ENCODE peak calls at places on chromosomes 11 and 22, in ten cellular contexts. Y, F, P, C, M, J, Q, K, L and D are unnamed samples.

GRCh38 chr22:16844529-16844928 is 19.3 kb upstream of the XKR3 start:
- DNase-seq in Y (no peak), F (no peak), P (no peak), C (no peak), M (no peak), J (no peak), Q (no peak), K (no peak), L (no peak), D (no peak)

GRCh38 chr11:64583296-64584262 is 7.4 kb upstream of the SLC22A12 start:
- DNase-seq in Y (no peak), F (no peak), P (peak; percentile 78), C (no peak), M (no peak), J (no peak), Q (no peak), K (no peak), L (no peak), D (peak; percentile 85)

GRCh38 chr11:56764976-56765375 is 16.5 kb upstream of the OR9G4 start:
- DNase-seq in Y (no peak), F (no peak), P (no peak), C (no peak), M (no peak), J (no peak), Q (no peak), K (no peak), L (no peak), D (no peak)

GRCh38 chr22:39617342-39617741 is 46.8 kb downstream of the CACNA1I start:
- DNase-seq in Y (peak; percentile 69), F (no peak), P (no peak), C (no peak), M (no peak), J (no peak), Q (no peak), K (no peak), L (no peak), D (no peak)

GRCh38 chr11:65414776-65415498 is 7.7 kb upstream of the NEAT1 start:
- DNase-seq in Y (peak; percentile 39), F (no peak), P (no peak), C (peak; percentile 12), M (no peak), J (no peak), Q (no peak), K (peak; percentile 21), L (no peak), D (peak; percentile 42)

GRCh38 chr11:122601131-122602125 is 54.1 kb upstream of the UBASH3B start:
- DNase-seq in Y (no peak), F (no peak), P (no peak), C (no peak), M (no peak), J (no peak), Q (no peak), K (peak; percentile 87), L (no peak), D (peak; percentile 43)

GRCh38 chr22:22565991-22566390 is 6.9 kb upstream of the PRAME start:
- DNase-seq in Y (no peak), F (no peak), P (no peak), C (no peak), M (no peak), J (no peak), Q (no peak), K (no peak), L (no peak), D (no peak)

GRCh38 chr11:5423131-5423530 is 1.2 kb downstream of the OR51Q1 start:
- DNase-seq in Y (no peak), F (no peak), P (no peak), C (no peak), M (no peak), J (no peak), Q (no peak), K (no peak), L (no peak), D (no peak)

GRCh38 chr11:44774131-44774530 is 47.4 kb downstream of the TSPAN18 start:
- DNase-seq in Y (no peak), F (no peak), P (peak; percentile 50), C (no peak), M (peak; percentile 62), J (no peak), Q (no peak), K (no peak), L (no peak), D (peak; percentile 82)

GRCh38 chr11:109583996-109584395 is 162.0 kb downstream of the C11orf87 start:
- DNase-seq in Y (no peak), F (no peak), P (no peak), C (no peak), M (no peak), J (no peak), Q (no peak), K (no peak), L (no peak), D (no peak)

GRCh38 chr11:121650520-121651266 is 197.9 kb upstream of the SORL1-AS1 start:
- DNase-seq in Y (no peak), F (no peak), P (no peak), C (peak; percentile 21), M (no peak), J (no peak), Q (no peak), K (no peak), L (no peak), D (no peak)

GRCh38 chr22:39727541-39727940 is 157.0 kb downstream of the CACNA1I start:
- DNase-seq in Y (no peak), F (no peak), P (no peak), C (no peak), M (no peak), J (peak; percentile 7), Q (no peak), K (no peak), L (no peak), D (no peak)

GRCh38 chr11:4087551-4087950 is 7.0 kb upstream of the RRM1 start:
- DNase-seq in Y (no peak), F (no peak), P (no peak), C (no peak), M (no peak), J (no peak), Q (no peak), K (no peak), L (no peak), D (no peak)

GRCh38 chr11:20207781-20208621 is 47.7 kb upstream of the DBX1 start:
- DNase-seq in Y (no peak), F (no peak), P (no peak), C (no peak), M (no peak), J (no peak), Q (peak; percentile 20), K (no peak), L (no peak), D (no peak)

GRCh38 chr11:95084509-95084908 is 5.1 kb upstream of the ENDOD1 start:
- DNase-seq in Y (no peak), F (no peak), P (no peak), C (peak; percentile 39), M (no peak), J (no peak), Q (no peak), K (peak; percentile 30), L (no peak), D (no peak)

GRCh38 chr11:67439321-67440228 is 2.1 kb upstream of the PTPRCAP start:
- DNase-seq in Y (peak; percentile 58), F (no peak), P (no peak), C (no peak), M (no peak), J (no peak), Q (no peak), K (no peak), L (no peak), D (no peak)

GRCh38 chr11:8593935-8594909 is at the start of gene STK33:
- DNase-seq in Y (peak; percentile 30), F (no peak), P (peak; percentile 71), C (peak; percentile 89), M (no peak), J (no peak), Q (peak; percentile 69), K (no peak), L (no peak), D (peak; percentile 61)

GRCh38 chr22:49230194-49230577 is 597.5 kb downstream of the BRD1 start:
- DNase-seq in Y (no peak), F (no peak), P (no peak), C (no peak), M (peak; percentile 53), J (no peak), Q (peak; percentile 50), K (no peak), L (no peak), D (no peak)

GRCh38 chr11:38345286-38345685 is 1747.2 kb upstream of the RAG2 start:
- DNase-seq in Y (no peak), F (no peak), P (no peak), C (no peak), M (no peak), J (no peak), Q (no peak), K (no peak), L (no peak), D (no peak)

GRCh38 chr22:39088688-39089032 is 8.4 kb upstream of the APOBEC3H start:
- DNase-seq in Y (no peak), F (no peak), P (no peak), C (no peak), M (no peak), J (no peak), Q (no peak), K (no peak), L (no peak), D (no peak)

GRCh38 chr22:20904008-20904979 is 12.9 kb upstream of the CRKL start:
- DNase-seq in Y (no peak), F (no peak), P (no peak), C (no peak), M (no peak), J (peak; percentile 89), Q (no peak), K (peak; percentile 99), L (no peak), D (no peak)

GRCh38 chr11:64611961-64612646 is 21.1 kb downstream of the SLC22A12 start:
- DNase-seq in Y (no peak), F (no peak), P (no peak), C (no peak), M (no peak), J (no peak), Q (no peak), K (no peak), L (no peak), D (no peak)

GRCh38 chr22:32576553-32577255 is 102.1 kb downstream of the FBXO7 start:
- DNase-seq in Y (no peak), F (no peak), P (no peak), C (no peak), M (no peak), J (no peak), Q (no peak), K (no peak), L (no peak), D (no peak)

GRCh38 chr11:1482581-1483444 is 3.8 kb downstream of the MOB2 start:
- DNase-seq in Y (no peak), F (no peak), P (no peak), C (no peak), M (peak; percentile 83), J (no peak), Q (no peak), K (no peak), L (no peak), D (no peak)

GRCh38 chr22:28728621-28729313 is 12.9 kb downstream of the CHEK2 start:
- DNase-seq in Y (no peak), F (no peak), P (no peak), C (no peak), M (no peak), J (no peak), Q (no peak), K (no peak), L (no peak), D (no peak)

GRCh38 chr11:105004021-105004420 is 18.9 kb downstream of the CASP5 start:
- DNase-seq in Y (no peak), F (no peak), P (no peak), C (no peak), M (no peak), J (no peak), Q (no peak), K (peak; percentile 9), L (no peak), D (no peak)

GRCh38 chr11:68010058-68011041 is at the start of gene ALDH3B1:
- DNase-seq in Y (peak; percentile 88), F (no peak), P (peak; percentile 41), C (no peak), M (peak; percentile 97), J (peak; percentile 91), Q (no peak), K (peak; percentile 88), L (no peak), D (peak; percentile 41)

GRCh38 chr22:40346178-40347064 is at the start of gene ADSL:
- DNase-seq in Y (peak; percentile 93), F (peak; percentile 70), P (peak; percentile 94), C (peak; percentile 90), M (peak; percentile 90), J (peak; percentile 74), Q (peak; percentile 81), K (peak; percentile 78), L (peak; percentile 66), D (peak; percentile 91)